ENCODE peak calls at places on chromosome 13, in nine cellular contexts. One of them, this sample, is unnamed.

GRCh38 chr13:38141792-38142191 is 207.9 kb upstream of the UFM1 start:
- DNase-seq in ovary: no peak
- DNase-seq in ascending aorta: no peak
- DNase-seq in PC-3: peak; percentile 45
- DNase-seq in GM23338: no peak
- DNase-seq in trophoblast cell: no peak
- DNase-seq in pancreas: no peak
- DNase-seq in stomach: no peak
- DNase-seq in heart left ventricle: no peak
- DNase-seq in this sample: no peak

GRCh38 chr13:76865109-76865508 is 21.1 kb downstream of the KCTD12 start:
- DNase-seq in heart left ventricle: no peak
- DNase-seq in trophoblast cell: peak; percentile 26
- DNase-seq in stomach: no peak
- DNase-seq in ovary: no peak
- DNase-seq in ascending aorta: no peak
- DNase-seq in pancreas: no peak
- DNase-seq in PC-3: no peak
- DNase-seq in GM23338: peak; percentile 4
- DNase-seq in this sample: no peak

GRCh38 chr13:107111248-107111647 is 543.3 kb upstream of the ARGLU1 start:
- DNase-seq in trophoblast cell: no peak
- DNase-seq in PC-3: no peak
- DNase-seq in pancreas: no peak
- DNase-seq in ascending aorta: no peak
- DNase-seq in heart left ventricle: no peak
- DNase-seq in ovary: no peak
- DNase-seq in stomach: no peak
- DNase-seq in GM23338: no peak
- DNase-seq in this sample: no peak

GRCh38 chr13:101204270-101205011 is 211.9 kb downstream of the NALCN start:
- DNase-seq in ascending aorta: no peak
- DNase-seq in GM23338: no peak
- DNase-seq in heart left ventricle: no peak
- DNase-seq in trophoblast cell: no peak
- DNase-seq in ovary: no peak
- DNase-seq in PC-3: no peak
- DNase-seq in pancreas: no peak
- DNase-seq in stomach: no peak
- DNase-seq in this sample: no peak

GRCh38 chr13:25171517-25172302 is at the start of gene AMER2:
- DNase-seq in stomach: no peak
- DNase-seq in PC-3: no peak
- DNase-seq in ascending aorta: no peak
- DNase-seq in pancreas: peak; percentile 38
- DNase-seq in ovary: no peak
- DNase-seq in GM23338: peak; percentile 37
- DNase-seq in trophoblast cell: peak; percentile 39
- DNase-seq in heart left ventricle: no peak
- DNase-seq in this sample: peak; percentile 20

GRCh38 chr13:51444922-51445321 is 7.9 kb downstream of the INTS6 start:
- DNase-seq in ovary: no peak
- DNase-seq in trophoblast cell: peak; percentile 37
- DNase-seq in heart left ventricle: no peak
- DNase-seq in stomach: no peak
- DNase-seq in GM23338: peak; percentile 52
- DNase-seq in PC-3: peak; percentile 45
- DNase-seq in pancreas: no peak
- DNase-seq in ascending aorta: no peak
- DNase-seq in this sample: no peak

GRCh38 chr13:113411216-113412023 is 41.9 kb downstream of the ADPRHL1 start:
- DNase-seq in heart left ventricle: peak; percentile 71
- DNase-seq in ascending aorta: peak; percentile 93
- DNase-seq in GM23338: no peak
- DNase-seq in stomach: no peak
- DNase-seq in ovary: no peak
- DNase-seq in PC-3: peak; percentile 86
- DNase-seq in pancreas: no peak
- DNase-seq in trophoblast cell: peak; percentile 42
- DNase-seq in this sample: peak; percentile 79

GRCh38 chr13:72180253-72180952 is 313.4 kb upstream of the DACH1 start:
- DNase-seq in GM23338: peak; percentile 25
- DNase-seq in ascending aorta: no peak
- DNase-seq in heart left ventricle: no peak
- DNase-seq in trophoblast cell: peak; percentile 18
- DNase-seq in pancreas: peak; percentile 53
- DNase-seq in PC-3: peak; percentile 90
- DNase-seq in stomach: no peak
- DNase-seq in ovary: no peak
- DNase-seq in this sample: no peak

GRCh38 chr13:105925496-105925895 is 610.0 kb downstream of the EFNB2 start:
- DNase-seq in PC-3: peak; percentile 30
- DNase-seq in ascending aorta: no peak
- DNase-seq in pancreas: no peak
- DNase-seq in ovary: no peak
- DNase-seq in trophoblast cell: no peak
- DNase-seq in GM23338: no peak
- DNase-seq in stomach: no peak
- DNase-seq in heart left ventricle: no peak
- DNase-seq in this sample: no peak

GRCh38 chr13:112244495-112245177 is 131.5 kb upstream of the SPACA7 start:
- DNase-seq in GM23338: no peak
- DNase-seq in stomach: no peak
- DNase-seq in heart left ventricle: no peak
- DNase-seq in trophoblast cell: no peak
- DNase-seq in ovary: no peak
- DNase-seq in ascending aorta: no peak
- DNase-seq in pancreas: no peak
- DNase-seq in PC-3: no peak
- DNase-seq in this sample: no peak

GRCh38 chr13:49444517-49445395 is 682 bp downstream of the SETDB2 start:
- DNase-seq in trophoblast cell: peak; percentile 74
- DNase-seq in GM23338: peak; percentile 39
- DNase-seq in pancreas: peak; percentile 43
- DNase-seq in stomach: no peak
- DNase-seq in ovary: no peak
- DNase-seq in ascending aorta: no peak
- DNase-seq in PC-3: peak; percentile 38
- DNase-seq in heart left ventricle: no peak
- DNase-seq in this sample: no peak

GRCh38 chr13:87295636-87296035 is 375.5 kb upstream of the SLITRK5 start:
- DNase-seq in ovary: no peak
- DNase-seq in GM23338: no peak
- DNase-seq in pancreas: no peak
- DNase-seq in trophoblast cell: no peak
- DNase-seq in ascending aorta: no peak
- DNase-seq in heart left ventricle: no peak
- DNase-seq in stomach: no peak
- DNase-seq in PC-3: no peak
- DNase-seq in this sample: no peak

GRCh38 chr13:93505104-93505952 is 278.7 kb downstream of the GPC6 start:
- DNase-seq in heart left ventricle: no peak
- DNase-seq in GM23338: no peak
- DNase-seq in stomach: no peak
- DNase-seq in trophoblast cell: peak; percentile 1
- DNase-seq in ovary: no peak
- DNase-seq in ascending aorta: no peak
- DNase-seq in pancreas: no peak
- DNase-seq in PC-3: peak; percentile 2
- DNase-seq in this sample: no peak

GRCh38 chr13:21576424-21576823 is 27.5 kb downstream of the MICU2 start:
- DNase-seq in GM23338: no peak
- DNase-seq in ovary: no peak
- DNase-seq in heart left ventricle: no peak
- DNase-seq in trophoblast cell: no peak
- DNase-seq in pancreas: no peak
- DNase-seq in stomach: no peak
- DNase-seq in PC-3: no peak
- DNase-seq in ascending aorta: no peak
- DNase-seq in this sample: no peak

GRCh38 chr13:49086711-49087110 is 111.0 kb downstream of the FNDC3A start:
- DNase-seq in pancreas: no peak
- DNase-seq in ovary: no peak
- DNase-seq in ascending aorta: no peak
- DNase-seq in heart left ventricle: no peak
- DNase-seq in GM23338: no peak
- DNase-seq in stomach: no peak
- DNase-seq in PC-3: peak; percentile 78
- DNase-seq in trophoblast cell: peak; percentile 8
- DNase-seq in this sample: no peak

DNA sequence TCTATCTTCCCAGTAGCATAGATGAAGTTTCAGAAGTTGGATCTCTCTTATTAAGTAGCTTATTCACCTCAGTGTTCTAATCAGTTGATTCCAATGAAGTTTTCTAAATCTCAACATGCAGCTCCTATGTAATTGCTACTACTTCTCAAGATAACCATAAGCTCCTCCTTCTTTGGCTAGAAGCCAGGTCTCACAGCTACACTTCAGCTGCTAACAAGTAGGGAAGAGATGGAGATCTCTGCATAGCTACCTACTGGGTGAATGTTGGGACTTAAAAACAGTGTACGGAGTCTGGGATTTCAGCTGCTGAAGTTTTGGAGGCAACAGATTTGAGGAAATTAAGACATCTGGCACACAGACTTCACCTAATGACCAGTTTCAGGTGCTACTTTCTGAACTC is 661.0 kb downstream of the SLITRK1 start:
- DNase-seq in PC-3: peak; percentile 41
- DNase-seq in trophoblast cell: no peak
- DNase-seq in ascending aorta: no peak
- DNase-seq in heart left ventricle: no peak
- DNase-seq in pancreas: no peak
- DNase-seq in ovary: no peak
- DNase-seq in stomach: no peak
- DNase-seq in GM23338: no peak
- DNase-seq in this sample: no peak
- H3K27ac ChIP-seq in PC-3: peak overlapping the region; percentile 98
- H3K27ac ChIP-seq in trophoblast cell: no peak overlapping the region
- H3K27ac ChIP-seq in ascending aorta: no peak overlapping the region
- H3K27ac ChIP-seq in heart left ventricle: no peak overlapping the region
- H3K27ac ChIP-seq in pancreas: no peak overlapping the region
- H3K27ac ChIP-seq in ovary: no peak overlapping the region
- H3K27ac ChIP-seq in stomach: no peak overlapping the region
- H3K27ac ChIP-seq in GM23338: no peak overlapping the region
- H3K27ac ChIP-seq in this sample: no peak overlapping the region

GRCh38 chr13:46858776-46859175 is 38.1 kb downstream of the HTR2A start:
- DNase-seq in heart left ventricle: no peak
- DNase-seq in trophoblast cell: no peak
- DNase-seq in ascending aorta: no peak
- DNase-seq in ovary: no peak
- DNase-seq in pancreas: no peak
- DNase-seq in stomach: no peak
- DNase-seq in PC-3: no peak
- DNase-seq in GM23338: no peak
- DNase-seq in this sample: no peak

GRCh38 chr13:46852168-46852567 is 44.7 kb downstream of the HTR2A start:
- DNase-seq in ascending aorta: no peak
- DNase-seq in GM23338: no peak
- DNase-seq in heart left ventricle: no peak
- DNase-seq in pancreas: no peak
- DNase-seq in PC-3: no peak
- DNase-seq in trophoblast cell: no peak
- DNase-seq in ovary: no peak
- DNase-seq in stomach: no peak
- DNase-seq in this sample: no peak

GRCh38 chr13:46855166-46855565 is 41.7 kb downstream of the HTR2A start:
- DNase-seq in heart left ventricle: no peak
- DNase-seq in ovary: no peak
- DNase-seq in ascending aorta: no peak
- DNase-seq in GM23338: no peak
- DNase-seq in stomach: no peak
- DNase-seq in trophoblast cell: no peak
- DNase-seq in PC-3: no peak
- DNase-seq in pancreas: no peak
- DNase-seq in this sample: no peak

GRCh38 chr13:46858163-46858562 is 38.7 kb downstream of the HTR2A start:
- DNase-seq in ascending aorta: no peak
- DNase-seq in stomach: no peak
- DNase-seq in PC-3: no peak
- DNase-seq in GM23338: peak; percentile 21
- DNase-seq in heart left ventricle: no peak
- DNase-seq in pancreas: no peak
- DNase-seq in ovary: no peak
- DNase-seq in trophoblast cell: no peak
- DNase-seq in this sample: no peak

DNA sequence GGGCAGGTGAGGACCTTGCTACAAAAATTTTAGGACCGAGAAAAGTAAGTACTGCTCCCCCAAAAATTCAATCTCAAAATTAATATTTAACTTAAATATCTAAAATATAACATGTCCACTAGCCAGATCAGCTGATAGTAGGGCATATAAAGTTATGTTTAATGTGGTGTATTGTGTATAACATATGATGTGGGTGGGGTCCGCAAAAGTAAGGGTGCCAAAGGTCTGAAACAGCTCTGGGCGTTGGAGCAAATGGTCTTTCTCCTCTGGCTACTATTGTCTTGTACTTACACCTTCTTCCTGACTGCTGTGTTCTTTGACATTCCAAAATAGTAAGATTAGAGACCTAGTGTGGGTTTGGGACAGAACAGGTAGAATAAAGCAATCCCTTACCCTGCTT is 41.2 kb downstream of the HTR2A start:
- DNase-seq in ascending aorta: no peak
- DNase-seq in stomach: no peak
- DNase-seq in heart left ventricle: no peak
- DNase-seq in trophoblast cell: no peak
- DNase-seq in pancreas: no peak
- DNase-seq in ovary: no peak
- DNase-seq in PC-3: no peak
- DNase-seq in GM23338: no peak
- DNase-seq in this sample: no peak
- H3K4me3 ChIP-seq in ascending aorta: no peak overlapping the region
- H3K4me3 ChIP-seq in stomach: no peak overlapping the region
- H3K4me3 ChIP-seq in heart left ventricle: no peak overlapping the region
- H3K4me3 ChIP-seq in trophoblast cell: no peak overlapping the region
- H3K4me3 ChIP-seq in pancreas: no peak overlapping the region
- H3K4me3 ChIP-seq in ovary: no peak overlapping the region
- H3K4me3 ChIP-seq in PC-3: no peak overlapping the region
- H3K4me3 ChIP-seq in GM23338: no peak overlapping the region
- H3K4me3 ChIP-seq in this sample: no peak overlapping the region

GRCh38 chr13:59914556-59914955 is 249.2 kb downstream of the DIAPH3 start:
- DNase-seq in pancreas: no peak
- DNase-seq in trophoblast cell: peak; percentile 59
- DNase-seq in stomach: no peak
- DNase-seq in ascending aorta: no peak
- DNase-seq in heart left ventricle: no peak
- DNase-seq in PC-3: no peak
- DNase-seq in ovary: no peak
- DNase-seq in GM23338: no peak
- DNase-seq in this sample: no peak

GRCh38 chr13:59915252-59915651 is 248.5 kb downstream of the DIAPH3 start:
- DNase-seq in GM23338: no peak
- DNase-seq in ovary: no peak
- DNase-seq in pancreas: no peak
- DNase-seq in ascending aorta: no peak
- DNase-seq in trophoblast cell: no peak
- DNase-seq in stomach: no peak
- DNase-seq in heart left ventricle: no peak
- DNase-seq in PC-3: no peak
- DNase-seq in this sample: no peak
- H3K27ac ChIP-seq in GM23338: no peak overlapping the region
- H3K27ac ChIP-seq in ovary: no peak overlapping the region
- H3K27ac ChIP-seq in pancreas: no peak overlapping the region
- H3K27ac ChIP-seq in ascending aorta: no peak overlapping the region
- H3K27ac ChIP-seq in trophoblast cell: no peak overlapping the region
- H3K27ac ChIP-seq in stomach: no peak overlapping the region
- H3K27ac ChIP-seq in heart left ventricle: no peak overlapping the region
- H3K27ac ChIP-seq in PC-3: no peak overlapping the region
- H3K27ac ChIP-seq in this sample: no peak overlapping the region

GRCh38 chr13:59873856-59874255 is 289.9 kb downstream of the DIAPH3 start:
- DNase-seq in stomach: no peak
- DNase-seq in GM23338: no peak
- DNase-seq in heart left ventricle: no peak
- DNase-seq in pancreas: no peak
- DNase-seq in PC-3: no peak
- DNase-seq in trophoblast cell: no peak
- DNase-seq in ovary: no peak
- DNase-seq in ascending aorta: no peak
- DNase-seq in this sample: no peak
- H3K4me3 ChIP-seq in stomach: no peak overlapping the region
- H3K4me3 ChIP-seq in GM23338: no peak overlapping the region
- H3K4me3 ChIP-seq in heart left ventricle: no peak overlapping the region
- H3K4me3 ChIP-seq in pancreas: no peak overlapping the region
- H3K4me3 ChIP-seq in PC-3: no peak overlapping the region
- H3K4me3 ChIP-seq in trophoblast cell: no peak overlapping the region
- H3K4me3 ChIP-seq in ovary: no peak overlapping the region
- H3K4me3 ChIP-seq in ascending aorta: no peak overlapping the region
- H3K4me3 ChIP-seq in this sample: no peak overlapping the region

This sample was measured in left ventricle myocardium inferior.